ENCODE peak calls at places on chromosomes 12 and 14, in five cellular contexts. K is activated T-helper 1 cell treated with anti-CD3 and anti-CD28 coated beads, Interleukin-2, amount 50 U/mL, for 16 hours; N is astrocyte; X is COR-L47; Z is mucosa of gallbladder. W is an unnamed sample.

GRCh38 chr12:108779998-108780688 is 48.8 kb upstream of the CORO1C start:
- DNase-seq in K (no peak), N (no peak), X (no peak), Z (no peak), W (no peak)

GRCh38 chr12:3722368-3722767 is 30.5 kb downstream of the CRACR2A start:
- DNase-seq in K (no peak), N (no peak), X (no peak), Z (no peak), W (no peak)

GRCh38 chr14:61420326-61420725 is 98.9 kb downstream of the PRKCH start:
- DNase-seq in K (no peak), N (peak), X (no peak), Z (no peak), W (no peak)

GRCh38 chr12:82593901-82594396 is 92.8 kb upstream of the TMTC2 start:
- DNase-seq in K (no peak), N (no peak), X (no peak), Z (no peak), W (peak)

GRCh38 chr12:93098077-93098476 is 169.0 kb upstream of the EEA1 start:
- DNase-seq in K (peak), N (no peak), X (peak), Z (peak), W (peak)

GRCh38 chr12:40034712-40035111 is 71.2 kb downstream of the SLC2A13 start:
- DNase-seq in K (no peak), N (no peak), X (no peak), Z (no peak), W (no peak)

GRCh38 chr14:51462182-51462581 is 189.5 kb upstream of the FRMD6 start:
- DNase-seq in K (no peak), N (no peak), X (peak), Z (no peak), W (no peak)

GRCh38 chr14:103151270-103151933 is 28.1 kb downstream of the TNFAIP2 start:
- DNase-seq in K (no peak), N (no peak), X (no peak), Z (no peak), W (no peak)

GRCh38 chr14:37254411-37254947 is 56.7 kb downstream of the MIPOL1 start:
- DNase-seq in K (no peak), N (no peak), X (no peak), Z (no peak), W (no peak)

GRCh38 chr12:55972906-55973597 is 826 bp upstream of the RAB5B start:
- DNase-seq in K (no peak), N (peak), X (no peak), Z (no peak), W (peak)

GRCh38 chr14:103103461-103104388 is 9.2 kb downstream of the EXOC3L4 start:
- DNase-seq in K (no peak), N (no peak), X (peak), Z (peak), W (peak)

GRCh38 chr12:93766802-93767523 is 89.8 kb downstream of the CRADD start:
- DNase-seq in K (no peak), N (peak), X (peak), Z (peak), W (peak)

GRCh38 chr14:52314521-52315354 is 626 bp downstream of the PTGER2 start:
- DNase-seq in K (peak), N (no peak), X (no peak), Z (no peak), W (peak)

GRCh38 chr12:26668230-26668629 is 164.8 kb downstream of the ITPR2 start:
- DNase-seq in K (no peak), N (no peak), X (no peak), Z (no peak), W (peak)

GRCh38 chr12:46675736-46676135 is 150.1 kb downstream of the SLC38A4 start:
- DNase-seq in K (no peak), N (peak), X (peak), Z (no peak), W (no peak)

GRCh38 chr12:131142891-131143637 is 189.4 kb downstream of the ADGRD1 start:
- DNase-seq in K (no peak), N (no peak), X (no peak), Z (no peak), W (no peak)

GRCh38 chr14:76098916-76099675 is 52.6 kb upstream of the GPATCH2L start:
- DNase-seq in K (no peak), N (no peak), X (no peak), Z (no peak), W (peak)

GRCh38 chr12:131222271-131223139 is 268.8 kb downstream of the ADGRD1 start:
- DNase-seq in K (no peak), N (no peak), X (no peak), Z (no peak), W (no peak)

GRCh38 chr12:10235761-10236631 is 23.3 kb downstream of the GABARAPL1 start:
- DNase-seq in K (peak), N (no peak), X (peak), Z (no peak), W (peak)

GRCh38 chr12:129025055-129025454 is 171.8 kb downstream of the GLT1D1 start:
- DNase-seq in K (no peak), N (no peak), X (no peak), Z (no peak), W (no peak)

GRCh38 chr12:43273467-43273866 is 278.5 kb downstream of the ADAMTS20 start:
- DNase-seq in K (no peak), N (peak), X (no peak), Z (no peak), W (no peak)

GRCh38 chr14:83969998-83970397 is 1559.9 kb upstream of the FLRT2 start:
- DNase-seq in K (no peak), N (no peak), X (no peak), Z (no peak), W (no peak)

GRCh38 chr14:35223927-35224326 is 68.3 kb upstream of the PSMA6 start:
- DNase-seq in K (no peak), N (peak), X (no peak), Z (no peak), W (no peak)

GRCh38 chr14:53412819-53413664 is 259.9 kb upstream of the DDHD1 start:
- DNase-seq in K (no peak), N (no peak), X (no peak), Z (no peak), W (no peak)

GRCh38 chr12:42798811-42799438 is 209.4 kb upstream of the PRICKLE1 start:
- DNase-seq in K (no peak), N (peak), X (no peak), Z (no peak), W (no peak)

GRCh38 chr14:99327050-99327449 is 55.1 kb upstream of the BCL11B start:
- DNase-seq in K (no peak), N (no peak), X (no peak), Z (no peak), W (no peak)

GRCh38 chr14:105682956-105683570 is 156.7 kb downstream of the TMEM121 start:
- DNase-seq in K (no peak), N (no peak), X (no peak), Z (no peak), W (no peak)

GRCh38 chr12:99529966-99530365 is 117.6 kb upstream of the GARIN6 start:
- DNase-seq in K (no peak), N (peak), X (no peak), Z (no peak), W (no peak)

GRCh38 chr14:25463475-25463874 is 413.5 kb upstream of the STXBP6 start:
- DNase-seq in K (no peak), N (no peak), X (no peak), Z (no peak), W (no peak)

GRCh38 chr14:99026471-99026870 is 245.5 kb downstream of the BCL11B start:
- DNase-seq in K (no peak), N (no peak), X (peak), Z (no peak), W (no peak)

W was measured in NCI-H146.